ENCODE peak calls at places on chromosomes 16 and 17, in ten cellular contexts. X is tibial nerve; C is fibroblast of lung; O is IMR-90; T is MM.1S; R is CD8-positive, alpha-beta T cell; S is adipocyte; J is adrenal gland; Q is upper lobe of right lung; P is ascending aorta. H is an unnamed sample. For H3K9me3, the result is how much of the 10 kb centered on the place peaks cover.

GRCh38 chr17:78241277-78242023 is 10.0 kb downstream of the TMEM235 start:
- DNase-seq in X (no peak), C (peak), O (peak), T (peak), R (no peak), S (no peak), J (peak), Q (no peak), P (no peak), H (no peak)

GRCh38 chr17:48494335-48494734 is 36.5 kb downstream of the HOXB1 start:
- DNase-seq in X (no peak), C (peak), O (peak), T (no peak), R (no peak), S (no peak), J (no peak), Q (no peak), P (no peak), H (no peak)

GRCh38 chr16:590165-590874 is 454 bp downstream of the RAB40C start:
- DNase-seq in X (no peak), C (peak), O (peak), T (no peak), R (peak), S (peak), J (peak), Q (peak), P (no peak), H (no peak)

GRCh38 chr17:751269-752001 is 629 bp downstream of the GEMIN4 start:
- DNase-seq in X (no peak), C (peak), O (peak), T (peak), R (peak), S (peak), J (peak), Q (peak), P (no peak), H (no peak)

GRCh38 chr16:53048139-53048915 is 4.4 kb downstream of the CHD9NB start:
- DNase-seq in X (no peak), C (no peak), O (no peak), T (no peak), R (no peak), S (no peak), J (no peak), Q (no peak), P (no peak), H (no peak)

GRCh38 chr16:87368029-87368765 is 15.4 kb downstream of the FBXO31 start:
- DNase-seq in X (no peak), C (no peak), O (no peak), T (no peak), R (no peak), S (no peak), J (no peak), Q (no peak), P (no peak), H (peak)

GRCh38 chr16:18945233-18945632 is 19.0 kb upstream of the SMG1 start:
- DNase-seq in X (no peak), C (no peak), O (no peak), T (no peak), R (no peak), S (no peak), J (no peak), Q (no peak), P (no peak), H (no peak)

GRCh38 chr17:10579270-10579669 is 29.8 kb upstream of the MYH2 start:
- DNase-seq in X (no peak), C (no peak), O (no peak), T (no peak), R (no peak), S (no peak), J (no peak), Q (no peak), P (no peak), H (no peak)

GRCh38 chr16:1169285-1170075 is 16.6 kb downstream of the CACNA1H start:
- DNase-seq in X (no peak), C (no peak), O (no peak), T (no peak), R (no peak), S (no peak), J (no peak), Q (no peak), P (no peak), H (no peak)

GRCh38 chr16:82728901-82729300 is 102.1 kb downstream of the CDH13 start:
- DNase-seq in X (no peak), C (no peak), O (no peak), T (peak), R (no peak), S (no peak), J (no peak), Q (no peak), P (no peak), H (no peak)

GRCh38 chr17:42255425-42255810 is 20.8 kb downstream of the STAT5B start:
- DNase-seq in X (no peak), C (no peak), O (no peak), T (no peak), R (no peak), S (no peak), J (no peak), Q (no peak), P (no peak), H (no peak)

GRCh38 chr17:56890390-56890789 is 23.5 kb downstream of the TRIM25 start:
- DNase-seq in X (no peak), C (no peak), O (no peak), T (no peak), R (no peak), S (no peak), J (no peak), Q (no peak), P (no peak), H (no peak)

GRCh38 chr17:56892333-56892732 is 21.5 kb downstream of the TRIM25 start:
- DNase-seq in X (no peak), C (no peak), O (no peak), T (no peak), R (no peak), S (no peak), J (no peak), Q (no peak), P (no peak), H (no peak)

GRCh38 chr17:56891751-56892150 is 22.1 kb downstream of the TRIM25 start:
- DNase-seq in X (no peak), C (no peak), O (no peak), T (no peak), R (peak), S (no peak), J (peak), Q (peak), P (no peak), H (no peak)

GRCh38 chr17:56893503-56893902 is 20.3 kb downstream of the TRIM25 start:
- DNase-seq in X (no peak), C (no peak), O (no peak), T (no peak), R (no peak), S (no peak), J (no peak), Q (no peak), P (no peak), H (no peak)

DNA sequence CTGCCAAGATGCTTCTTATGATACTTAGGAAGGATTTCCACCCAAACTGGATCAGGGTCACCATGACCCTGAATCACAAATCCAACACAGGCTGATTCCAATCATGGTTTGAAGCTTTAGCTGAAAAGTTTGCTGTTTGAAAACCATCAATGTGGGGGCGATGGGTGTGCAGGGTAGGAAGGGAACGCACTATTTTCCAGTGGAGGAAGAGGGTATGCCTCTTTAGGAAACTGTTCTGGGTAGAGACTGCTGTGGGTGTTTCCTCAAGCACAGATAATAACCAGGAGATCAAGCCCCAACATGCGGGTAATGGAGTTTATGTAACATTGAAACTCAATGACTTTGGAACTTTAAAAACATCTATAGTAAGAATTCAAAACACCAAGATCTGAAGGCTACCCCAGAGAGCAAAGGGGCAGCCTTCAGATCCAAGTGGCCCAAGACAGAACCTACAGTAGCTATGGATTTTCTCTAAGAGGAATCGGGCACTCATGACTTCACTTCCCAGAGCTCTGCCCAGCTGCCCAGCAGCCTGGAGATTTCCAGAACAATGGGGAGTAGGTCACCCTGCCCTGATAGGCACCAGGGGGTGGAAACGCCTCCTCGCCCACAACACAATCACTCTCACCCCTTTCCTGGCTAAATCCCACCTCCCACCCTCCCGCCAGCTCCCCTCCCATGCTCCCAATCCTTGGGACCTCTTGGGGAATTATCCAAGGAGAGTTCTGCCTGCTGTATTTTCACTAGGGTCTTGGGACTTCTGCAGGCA is 22.8 kb downstream of the TRIM25 start:
- DNase-seq in X (no peak), C (no peak), O (no peak), T (no peak), R (no peak), S (no peak), J (no peak), Q (no peak), P (no peak), H (no peak)
- H3K9me3 ChIP-seq in X (under half), C (under half), O (under half), T (under half), R (under half), S (under half), J (under half), Q (under half), P (under half), H (under half)

DNA sequence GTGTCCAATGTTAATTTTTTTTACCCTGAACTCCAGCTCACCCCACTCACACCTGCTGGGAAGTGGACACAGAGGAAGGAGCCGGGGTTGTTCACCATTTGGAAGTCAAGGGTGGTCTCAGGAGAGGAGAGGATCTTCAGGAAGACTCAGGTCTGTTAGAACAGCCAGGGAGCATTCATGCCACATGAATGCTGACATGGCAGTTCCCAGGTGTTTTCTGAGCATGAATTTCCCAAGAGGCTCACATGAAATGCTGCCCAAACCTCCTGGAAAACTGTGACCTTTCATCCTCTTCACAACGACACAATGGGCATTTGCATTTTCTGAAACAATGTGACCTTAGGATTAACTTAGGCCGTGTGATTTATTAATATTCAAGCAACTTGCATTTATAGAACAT is 2409.2 kb downstream of the TP53TG3F start:
- DNase-seq in X (no peak), C (no peak), O (no peak), T (no peak), R (no peak), S (no peak), J (no peak), Q (no peak), P (no peak), H (no peak)
- H3K9me3 ChIP-seq in X (under half), C (under half), O (under half), T (under half), R (under half), S (under half), J (under half), Q (under half), P (under half), H (under half)

GRCh38 chr17:16623282-16623681 is 30.4 kb downstream of the ZNF624 start:
- DNase-seq in X (no peak), C (no peak), O (no peak), T (no peak), R (no peak), S (no peak), J (no peak), Q (no peak), P (no peak), H (no peak)
- H3K9me3 ChIP-seq in X (half or more), C (under half), O (half or more), T (under half), R (under half), S (half or more), J (under half), Q (half or more), P (half or more), H (under half)

DNA sequence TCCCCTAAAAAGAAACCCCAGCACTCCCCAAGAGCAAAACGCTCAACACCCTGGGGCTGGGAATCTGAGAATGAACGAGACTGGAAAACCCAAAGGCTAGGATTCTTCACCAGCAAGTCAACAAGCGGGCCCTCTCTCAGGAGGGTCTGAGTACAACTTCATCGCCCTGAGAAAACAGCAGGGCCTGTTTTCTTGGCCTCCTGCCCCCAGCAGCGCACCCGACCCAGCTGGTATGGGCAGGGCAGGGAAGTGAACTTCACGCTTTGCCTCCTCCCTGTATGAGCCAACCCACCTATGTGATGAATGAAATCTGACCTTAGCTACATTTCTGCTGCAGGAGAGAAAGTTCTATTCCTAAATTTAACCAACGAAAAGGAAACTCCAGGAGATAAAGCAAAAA is 11.1 kb downstream of the NUDT16L1 start:
- DNase-seq in X (no peak), C (no peak), O (no peak), T (no peak), R (no peak), S (no peak), J (no peak), Q (no peak), P (no peak), H (peak)
- H3K9me3 ChIP-seq in X (under half), C (under half), O (under half), T (under half), R (under half), S (under half), J (under half), Q (under half), P (under half), H (under half)

DNA sequence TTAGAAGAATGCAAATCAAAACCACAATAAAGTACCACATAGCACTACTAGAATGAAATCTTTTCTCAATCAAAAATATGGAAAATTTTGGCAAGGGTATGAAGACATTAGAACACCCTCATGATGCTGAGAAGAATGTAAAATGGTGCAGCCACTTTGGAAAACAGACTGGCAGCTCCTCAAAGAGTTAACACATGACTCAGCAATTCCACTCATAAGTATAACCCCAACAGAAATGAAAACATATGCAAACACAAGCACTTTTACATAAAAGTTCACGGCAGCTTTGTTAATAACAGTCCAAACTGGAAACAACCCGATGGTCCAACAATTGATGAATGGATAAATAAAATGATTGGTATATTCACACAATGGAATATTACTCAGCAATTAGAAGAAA is 124.5 kb downstream of the SHCBP1 start:
- DNase-seq in X (no peak), C (no peak), O (no peak), T (no peak), R (no peak), S (no peak), J (no peak), Q (no peak), P (no peak), H (no peak)
- H3K9me3 ChIP-seq in X (under half), C (under half), O (under half), T (under half), R (under half), S (under half), J (under half), Q (under half), P (under half), H (under half)

GRCh38 chr16:64641343-64641742 is 480.5 kb downstream of the CDH11 start:
- DNase-seq in X (no peak), C (no peak), O (no peak), T (no peak), R (no peak), S (no peak), J (no peak), Q (no peak), P (no peak), H (no peak)
- H3K9me3 ChIP-seq in X (under half), C (under half), O (under half), T (under half), R (under half), S (under half), J (under half), Q (under half), P (under half), H (under half)

H was measured in left lung.